ENCODE peak calls at places on chromosome 12, in six cellular contexts. H is thoracic aorta, P is retina, R is breast epithelium, G is NCI-H1092 treated with DMSO at 0.1 percent for 48 hours, B is cardiac septum. D is an unnamed sample.

GRCh38 chr12:57147641-57147944 is 174 bp upstream of the LRP1-AS start:
- DNase-seq in R (no peak), B (no peak), P (no peak), H (no peak), G (no peak), D (no peak)

GRCh38 chr12:85683051-85683450 is 153.2 kb downstream of the RASSF9 start:
- DNase-seq in P (no peak), R (no peak), H (no peak), G (no peak), B (no peak), D (no peak)

GRCh38 chr12:74790958-74791357 is 253.3 kb downstream of the ATXN7L3B start:
- DNase-seq in G (no peak), B (no peak), H (no peak), R (no peak), P (no peak), D (no peak)

GRCh38 chr12:12725956-12726542 is 8.9 kb downstream of the CDKN1B start:
- DNase-seq in H (no peak), P (no peak), B (no peak), R (no peak), G (no peak), D (no peak)

GRCh38 chr12:16003460-16003859 is 92.3 kb downstream of the DERA start:
- DNase-seq in P (no peak), H (no peak), B (no peak), R (no peak), G (no peak), D (no peak)

GRCh38 chr12:12592930-12593329 is 18.7 kb upstream of the CREBL2 start:
- DNase-seq in B (no peak), H (no peak), P (no peak), G (no peak), R (no peak), D (no peak)

GRCh38 chr12:1915082-1915968 is 3.1 kb downstream of the CACNA2D4 start:
- DNase-seq in R (peak), G (no peak), P (peak), B (peak), H (no peak), D (no peak)

GRCh38 chr12:109833307-109834189 is at the start of gene TRPV4:
- DNase-seq in R (no peak), B (no peak), G (no peak), H (no peak), P (no peak), D (no peak)

GRCh38 chr12:46493352-46494209 is 121.0 kb upstream of the SLC38A2 start:
- DNase-seq in R (no peak), P (no peak), B (no peak), G (no peak), H (no peak), D (no peak)

GRCh38 chr12:109738209-109738608 is 24.6 kb downstream of the FAM222A start:
- DNase-seq in B (peak), P (no peak), H (no peak), R (peak), G (no peak), D (no peak)

GRCh38 chr12:27002141-27002540 is 12.0 kb downstream of the TM7SF3 start:
- DNase-seq in R (no peak), P (no peak), B (no peak), G (no peak), H (no peak), D (no peak)

GRCh38 chr12:121837680-121838079 is 21.0 kb downstream of the HPD start:
- DNase-seq in H (no peak), R (no peak), G (no peak), B (no peak), P (no peak), D (no peak)

GRCh38 chr12:27970981-27971489 is 1.5 kb downstream of the PTHLH start:
- DNase-seq in H (no peak), P (peak), B (no peak), G (no peak), R (no peak), D (no peak)

GRCh38 chr12:128971802-128972201 is 118.5 kb downstream of the GLT1D1 start:
- DNase-seq in P (peak), G (peak), B (no peak), R (no peak), H (no peak), D (no peak)

GRCh38 chr12:115466076-115466475 is 782.1 kb upstream of the TBX3 start:
- DNase-seq in P (no peak), B (no peak), H (no peak), R (no peak), G (no peak), D (no peak)

GRCh38 chr12:10557329-10557728 is 51.6 kb downstream of the EIF2S3B start:
- DNase-seq in R (no peak), P (no peak), H (no peak), G (no peak), B (no peak), D (no peak)

GRCh38 chr12:64457466-64457865 is 5.5 kb downstream of the TBK1 start:
- DNase-seq in P (no peak), B (no peak), R (no peak), G (no peak), H (no peak), D (no peak)

GRCh38 chr12:122282066-122282465 is 15.8 kb upstream of the VPS33A start:
- DNase-seq in G (peak), P (no peak), B (no peak), H (no peak), R (no peak), D (no peak)

GRCh38 chr12:109209082-109209481 is 92.7 kb downstream of the ACACB start:
- DNase-seq in G (no peak), H (no peak), R (no peak), P (no peak), B (no peak), D (no peak)

GRCh38 chr12:46661161-46661845 is 164.5 kb downstream of the SLC38A4 start:
- DNase-seq in P (no peak), R (no peak), B (no peak), H (no peak), G (peak), D (no peak)

D was measured in occipital lobe.